ENCODE peak calls at places on chromosomes 11 and 22, in five cellular contexts. D, R, W, C and T are unnamed samples.

GRCh38 chr22:40818192-40818746 is 877 bp downstream of the SLC25A17 start:
- DNase-seq in C (no peak), R (no peak), D (no peak), W (no peak), T (no peak)

GRCh38 chr11:122785156-122785605 is 53.1 kb upstream of the CRTAM start:
- DNase-seq in D (no peak), W (no peak), C (no peak), R (no peak), T (no peak)

GRCh38 chr11:27290261-27290660 is 72.8 kb downstream of the CCDC34 start:
- DNase-seq in C (no peak), R (no peak), D (no peak), W (no peak), T (no peak)

GRCh38 chr22:40156001-40156516 is 21.7 kb upstream of the TNRC6B start:
- DNase-seq in D (no peak), R (peak; percentile 51), C (peak; percentile 81), W (peak; percentile 51), T (peak; percentile 74)

GRCh38 chr11:76918941-76919386 is 58.2 kb downstream of the ACER3 start:
- DNase-seq in C (no peak), R (no peak), D (peak; percentile 45), W (peak; percentile 44), T (peak; percentile 73)

GRCh38 chr11:79670846-79671245 is 230.0 kb upstream of the TENM4 start:
- DNase-seq in D (no peak), R (no peak), W (no peak), C (no peak), T (no peak)

GRCh38 chr22:22603470-22603947 is 40.9 kb upstream of the GGTLC2 start:
- DNase-seq in W (no peak), D (no peak), C (no peak), R (no peak), T (no peak)

GRCh38 chr11:1781593-1781975 is 17.9 kb upstream of the CTSD start:
- DNase-seq in R (no peak), C (no peak), W (no peak), D (no peak), T (no peak)

GRCh38 chr22:40509401-40510134 is 127.0 kb downstream of the MRTFA start:
- DNase-seq in C (peak; percentile 34), R (no peak), W (no peak), D (no peak), T (no peak)

GRCh38 chr11:87081358-87081757 is 43.6 kb downstream of the TMEM135 start:
- DNase-seq in R (no peak), C (no peak), W (no peak), D (no peak), T (no peak)

GRCh38 chr22:18111759-18112330 is 1.2 kb downstream of the TUBA8 start:
- DNase-seq in W (no peak), C (peak; percentile 51), R (peak; percentile 51), D (no peak), T (no peak)

GRCh38 chr11:117621226-117621625 is 175.8 kb downstream of the DSCAML1 start:
- DNase-seq in R (no peak), W (peak; percentile 8), C (no peak), D (no peak), T (peak; percentile 41)

GRCh38 chr11:17721242-17721999 is 2.0 kb downstream of the MYOD1 start:
- DNase-seq in W (no peak), R (no peak), D (peak; percentile 62), C (no peak), T (no peak)

GRCh38 chr11:16096336-16096735 is 260.0 kb downstream of the SOX6 start:
- DNase-seq in D (no peak), C (no peak), W (no peak), R (no peak), T (no peak)

GRCh38 chr11:1260023-1260501 is 37.2 kb downstream of the MUC5B start:
- DNase-seq in D (peak; percentile 91), W (peak; percentile 42), R (no peak), C (peak; percentile 41), T (peak; percentile 28)

GRCh38 chr11:77198440-77198849 is 70.4 kb downstream of the MYO7A start:
- DNase-seq in C (no peak), R (peak; percentile 85), D (peak; percentile 62), W (peak; percentile 48), T (peak; percentile 87)

GRCh38 chr11:35275808-35276170 is 136.8 kb downstream of the CD44 start:
- DNase-seq in R (no peak), C (no peak), W (no peak), D (no peak), T (no peak)

GRCh38 chr11:94732617-94733292 is 35.4 kb upstream of the AMOTL1 start:
- DNase-seq in C (no peak), D (no peak), R (no peak), W (no peak), T (no peak)

GRCh38 chr11:31815743-31816466 is 4.8 kb upstream of the PAX6 start:
- DNase-seq in D (peak; percentile 41), C (no peak), R (peak; percentile 55), W (no peak), T (no peak)

GRCh38 chr11:28833670-28834069 is 725.5 kb downstream of the METTL15 start:
- DNase-seq in R (no peak), D (no peak), W (no peak), C (no peak), T (peak; percentile 14)

GRCh38 chr11:35112056-35112845 is 26.7 kb upstream of the CD44 start:
- DNase-seq in W (no peak), D (no peak), R (no peak), C (no peak), T (no peak)

GRCh38 chr11:110000045-110000502 is 93.1 kb upstream of the ZC3H12C start:
- DNase-seq in W (peak; percentile 23), C (no peak), D (no peak), R (no peak), T (no peak)

GRCh38 chr11:122220321-122220720 is 104.3 kb upstream of the BLID start:
- DNase-seq in C (no peak), W (no peak), R (no peak), D (no peak), T (no peak)

GRCh38 chr11:3165152-3165705 is at the start of gene OSBPL5:
- DNase-seq in R (no peak), W (no peak), C (peak; percentile 79), D (peak; percentile 90), T (peak; percentile 54)

GRCh38 chr11:11449327-11449726 is 96.3 kb upstream of the CSNK2A3 start:
- DNase-seq in W (no peak), D (no peak), C (no peak), R (no peak), T (no peak)

GRCh38 chr11:69351460-69351859 is 57.5 kb downstream of the MYEOV start:
- DNase-seq in W (no peak), D (no peak), R (no peak), C (no peak), T (no peak)

GRCh38 chr22:50542416-50542927 is 3.2 kb upstream of the KLHDC7B start:
- DNase-seq in D (no peak), W (no peak), C (no peak), R (no peak), T (no peak)

GRCh38 chr11:2530131-2530854 is 85.5 kb downstream of the KCNQ1 start:
- DNase-seq in W (no peak), R (no peak), D (no peak), C (no peak), T (no peak)

GRCh38 chr11:456533-456932 is 6.5 kb downstream of the PTDSS2 start:
- DNase-seq in C (no peak), W (no peak), D (no peak), R (no peak), T (no peak)

GRCh38 chr11:1153951-1154487 is 3.7 kb upstream of the MUC5AC start:
- DNase-seq in C (peak; percentile 84), W (peak; percentile 63), D (peak; percentile 31), R (no peak), T (no peak)

GRCh38 chr22:22410121-22410520 is 98.4 kb downstream of the ZNF280B start:
- DNase-seq in R (no peak), W (no peak), C (no peak), D (no peak), T (no peak)

GRCh38 chr11:100151944-100152343 is 535.1 kb upstream of the ARHGAP42 start:
- DNase-seq in R (no peak), W (no peak), C (no peak), D (no peak), T (no peak)

GRCh38 chr11:70158201-70158600 is 44.9 kb upstream of the FADD start:
- DNase-seq in C (no peak), R (peak; percentile 80), W (peak; percentile 13), D (peak; percentile 58), T (peak; percentile 88)

DNA sequence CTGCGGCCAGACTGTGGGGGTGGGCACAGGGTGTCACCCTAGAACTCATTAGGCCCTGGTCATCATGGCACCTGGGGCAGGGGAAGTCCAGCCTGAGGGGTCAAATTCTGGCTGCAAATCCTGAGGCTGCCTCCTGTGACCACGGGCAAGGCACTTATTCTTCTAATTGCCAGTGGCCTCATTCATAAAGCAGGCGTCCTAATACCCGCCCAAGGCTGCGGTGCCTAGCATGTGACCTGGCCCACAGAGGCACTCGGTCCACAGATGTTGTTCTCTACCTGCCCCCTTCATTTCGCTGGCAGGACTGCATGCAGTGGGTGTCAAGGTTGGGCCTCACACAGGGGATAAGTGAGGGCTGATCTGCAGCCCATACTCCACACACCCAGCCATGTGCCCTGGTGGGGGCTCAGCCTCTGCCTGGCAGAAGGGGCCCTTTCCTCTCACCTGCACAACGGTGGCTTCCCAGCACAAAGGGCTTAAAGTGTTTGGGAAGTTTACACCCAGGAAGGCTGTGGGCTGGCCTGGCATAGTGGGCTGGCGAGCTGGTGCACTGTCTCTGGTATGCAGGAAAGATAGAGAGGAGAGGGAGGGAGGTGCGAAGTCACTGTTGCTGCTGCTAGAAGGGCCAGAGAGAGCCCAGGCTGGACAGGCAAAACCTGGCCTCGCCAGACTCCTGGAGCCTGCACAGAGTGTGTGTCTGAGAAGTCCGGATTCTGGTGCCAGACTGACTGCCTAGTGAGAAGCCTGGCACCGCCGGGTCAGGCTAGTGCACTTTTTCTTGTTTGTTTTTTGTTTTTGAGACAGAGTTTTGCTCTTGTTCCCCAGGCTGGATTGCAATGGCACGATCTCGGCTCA is 3.2 kb downstream of the MPST start:
- DNase-seq in D (no peak), W (no peak), R (no peak), C (peak; percentile 44), T (no peak)
- H3K27ac ChIP-seq in D (no peak overlapping the region), W (no peak overlapping the region), R (no peak overlapping the region), C (peak overlapping the region; percentile 10), T (no peak overlapping the region)

GRCh38 chr11:65988791-65989592 is 13.0 kb downstream of the EIF1AD start:
- DNase-seq in D (peak; percentile 85), C (peak; percentile 93), W (peak; percentile 95), R (peak; percentile 90), T (peak; percentile 97)
- TF ChIP-seq POLR2AphosphoS5 in D (no peak), C (no peak), W (peak; percentile 18), R (no peak), T (no peak)

DNA sequence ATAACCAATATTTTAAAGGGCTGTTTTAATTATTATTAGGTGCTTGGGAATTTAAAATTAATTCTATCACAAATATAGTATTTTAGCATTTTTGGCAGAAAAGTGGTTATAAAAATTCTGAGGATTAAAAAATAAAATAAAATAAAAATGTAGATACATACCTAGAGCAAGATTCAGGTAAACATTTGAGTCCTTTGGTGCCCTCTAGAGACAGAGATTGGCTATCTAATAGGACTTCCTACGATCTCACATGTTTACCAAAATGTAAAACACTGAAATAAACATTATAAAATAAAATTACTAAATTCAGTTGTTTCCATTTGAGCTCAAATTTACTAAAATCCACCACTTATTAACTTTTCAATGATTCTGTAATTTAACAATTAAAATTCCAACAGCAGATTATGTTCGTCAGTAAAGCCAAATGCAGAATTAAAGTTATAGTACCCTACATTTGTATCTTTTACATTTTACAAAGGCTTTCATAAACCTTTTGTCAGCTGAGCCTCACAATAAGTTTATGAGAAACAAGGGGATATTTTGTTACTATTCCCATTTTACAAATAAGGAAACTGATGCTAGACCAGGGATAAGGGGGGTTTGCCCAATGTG is 27.7 kb downstream of the SLC36A4 start:
- DNase-seq in W (peak; percentile 22), C (no peak), R (no peak), D (peak; percentile 13), T (peak; percentile 69)
- H3K27ac ChIP-seq in W (no peak overlapping the region), C (no peak overlapping the region), R (no peak overlapping the region), D (no peak overlapping the region), T (no peak overlapping the region)

GRCh38 chr11:102292951-102293350 is 24.3 kb upstream of the BIRC3 start:
- DNase-seq in D (no peak), W (no peak), R (no peak), C (no peak), T (no peak)
- TF ChIP-seq POLR2AphosphoS5 in D (no peak), W (no peak), R (no peak), C (no peak), T (no peak)